ENCODE peak calls at places on chromosomes 13 and 19, in nine cellular contexts. C is midbrain, V is lower lobe of right lung, B is Calu3, I is posterior vena cava, M is neural progenitor cell, R is GDM1, N is smooth muscle cell of the brain vasculature, S is activated B cell treated with CpG ODN at 0.5 μM for 24 hours. P is an unnamed sample.

GRCh38 chr13:36454962-36455361 is 22.7 kb downstream of the CCNA1 start:
- DNase-seq in C (no peak), V (no peak), B (no peak), I (no peak), M (no peak), R (no peak), N (no peak), S (no peak), P (no peak)

GRCh38 chr13:76610819-76611415 is 275.3 kb downstream of the KCTD12 start:
- DNase-seq in C (no peak), V (no peak), B (no peak), I (no peak), M (no peak), R (no peak), N (no peak), S (no peak), P (no peak)

GRCh38 chr19:8151499-8152035 is 2.2 kb upstream of the FBN3 start:
- DNase-seq in C (no peak), V (no peak), B (no peak), I (no peak), M (no peak), R (no peak), N (no peak), S (no peak), P (no peak)

GRCh38 chr19:7605490-7606222 is 10.0 kb downstream of the CAMSAP3 start:
- DNase-seq in C (no peak), V (no peak), B (peak), I (no peak), M (peak), R (peak), N (no peak), S (no peak), P (no peak)

GRCh38 chr13:39197645-39198007 is 159.4 kb downstream of the NHLRC3 start:
- DNase-seq in C (no peak), V (no peak), B (no peak), I (no peak), M (no peak), R (no peak), N (no peak), S (no peak), P (no peak)

GRCh38 chr19:42081584-42082258 is 5.8 kb downstream of the ZNF574 start:
- DNase-seq in C (peak), V (no peak), B (peak), I (no peak), M (no peak), R (no peak), N (peak), S (no peak), P (peak)

GRCh38 chr19:1773173-1773572 is 19.9 kb downstream of the ONECUT3 start:
- DNase-seq in C (no peak), V (no peak), B (peak), I (no peak), M (no peak), R (no peak), N (no peak), S (no peak), P (no peak)

GRCh38 chr13:29500426-29500825 is 95.1 kb downstream of the SLC7A1 start:
- DNase-seq in C (no peak), V (no peak), B (no peak), I (no peak), M (no peak), R (no peak), N (no peak), S (no peak), P (no peak)

GRCh38 chr13:110250258-110250891 is 56.6 kb downstream of the COL4A1 start:
- DNase-seq in C (no peak), V (no peak), B (no peak), I (peak), M (no peak), R (no peak), N (no peak), S (no peak), P (no peak)

GRCh38 chr13:48299591-48299990 is 4.0 kb upstream of the RB1 start:
- DNase-seq in C (no peak), V (no peak), B (no peak), I (no peak), M (no peak), R (no peak), N (no peak), S (no peak), P (no peak)

GRCh38 chr13:98158172-98158907 is 15.4 kb downstream of the FARP1 start:
- DNase-seq in C (no peak), V (no peak), B (no peak), I (no peak), M (no peak), R (no peak), N (no peak), S (no peak), P (no peak)

GRCh38 chr19:29538651-29539050 is 12.9 kb downstream of the VSTM2B start:
- DNase-seq in C (no peak), V (no peak), B (no peak), I (peak), M (no peak), R (no peak), N (no peak), S (no peak), P (no peak)

GRCh38 chr19:33434886-33435705 is 61.6 kb downstream of the CEBPG start:
- DNase-seq in C (no peak), V (peak), B (peak), I (peak), M (peak), R (no peak), N (no peak), S (no peak), P (no peak)

GRCh38 chr13:60617863-60618733 is 221.1 kb downstream of the TDRD3 start:
- DNase-seq in C (peak), V (no peak), B (no peak), I (no peak), M (peak), R (no peak), N (peak), S (no peak), P (peak)

GRCh38 chr19:49988433-49988832 is 27.5 kb upstream of the SIGLEC11 start:
- DNase-seq in C (no peak), V (no peak), B (no peak), I (no peak), M (no peak), R (no peak), N (no peak), S (no peak), P (no peak)